ENCODE peak calls at places on chromosomes 3 and 15, in seven cellular contexts. One of them, this sample, is unnamed.

GRCh38 chr3:165195628-165196576 is at the start of gene SLITRK3:
- DNase-seq in right cardiac atrium: no peak
- DNase-seq in IMR-90: no peak
- DNase-seq in tibial artery: peak; percentile 37
- DNase-seq in heart left ventricle: no peak
- DNase-seq in naive thymus-derived CD4-positive, alpha-beta T cell: no peak
- DNase-seq in PC-3: no peak
- DNase-seq in this sample: no peak

GRCh38 chr3:25086721-25087120 is 341.3 kb upstream of the RARB start:
- DNase-seq in tibial artery: no peak
- DNase-seq in heart left ventricle: no peak
- DNase-seq in right cardiac atrium: no peak
- DNase-seq in IMR-90: no peak
- DNase-seq in PC-3: no peak
- DNase-seq in naive thymus-derived CD4-positive, alpha-beta T cell: no peak
- DNase-seq in this sample: no peak

GRCh38 chr3:62982795-62983455 is 107.7 kb upstream of the CADPS start:
- DNase-seq in heart left ventricle: no peak
- DNase-seq in IMR-90: no peak
- DNase-seq in naive thymus-derived CD4-positive, alpha-beta T cell: no peak
- DNase-seq in tibial artery: no peak
- DNase-seq in PC-3: no peak
- DNase-seq in right cardiac atrium: no peak
- DNase-seq in this sample: no peak

GRCh38 chr15:51104512-51104911 is 9.8 kb upstream of the TNFAIP8L3 start:
- DNase-seq in right cardiac atrium: peak; percentile 70
- DNase-seq in IMR-90: peak; percentile 35
- DNase-seq in heart left ventricle: peak; percentile 67
- DNase-seq in naive thymus-derived CD4-positive, alpha-beta T cell: no peak
- DNase-seq in tibial artery: peak; percentile 92
- DNase-seq in PC-3: no peak
- DNase-seq in this sample: peak; percentile 64

GRCh38 chr3:186099178-186099577 is 9.7 kb downstream of the ETV5 start:
- DNase-seq in IMR-90: peak; percentile 82
- DNase-seq in PC-3: peak; percentile 26
- DNase-seq in naive thymus-derived CD4-positive, alpha-beta T cell: no peak
- DNase-seq in tibial artery: no peak
- DNase-seq in heart left ventricle: peak; percentile 43
- DNase-seq in right cardiac atrium: peak; percentile 72
- DNase-seq in this sample: peak; percentile 63

GRCh38 chr15:81002254-81003022 is 1.7 kb downstream of the TLNRD1 start:
- DNase-seq in PC-3: no peak
- DNase-seq in heart left ventricle: peak; percentile 45
- DNase-seq in IMR-90: no peak
- DNase-seq in naive thymus-derived CD4-positive, alpha-beta T cell: no peak
- DNase-seq in tibial artery: no peak
- DNase-seq in right cardiac atrium: peak; percentile 38
- DNase-seq in this sample: peak; percentile 59

GRCh38 chr15:36497903-36498302 is 81.5 kb upstream of the CDIN1 start:
- DNase-seq in right cardiac atrium: no peak
- DNase-seq in naive thymus-derived CD4-positive, alpha-beta T cell: no peak
- DNase-seq in PC-3: no peak
- DNase-seq in tibial artery: no peak
- DNase-seq in heart left ventricle: no peak
- DNase-seq in IMR-90: no peak
- DNase-seq in this sample: no peak

GRCh38 chr15:74787251-74788041 is 5.6 kb downstream of the CSK start:
- DNase-seq in tibial artery: peak; percentile 83
- DNase-seq in IMR-90: peak; percentile 71
- DNase-seq in PC-3: no peak
- DNase-seq in right cardiac atrium: peak; percentile 62
- DNase-seq in heart left ventricle: peak; percentile 74
- DNase-seq in naive thymus-derived CD4-positive, alpha-beta T cell: peak; percentile 88
- DNase-seq in this sample: peak; percentile 57

GRCh38 chr3:53890726-53891499 is 746 bp downstream of the SELENOK start:
- DNase-seq in naive thymus-derived CD4-positive, alpha-beta T cell: no peak
- DNase-seq in heart left ventricle: peak; percentile 50
- DNase-seq in IMR-90: peak; percentile 42
- DNase-seq in tibial artery: no peak
- DNase-seq in right cardiac atrium: no peak
- DNase-seq in PC-3: peak; percentile 30
- DNase-seq in this sample: no peak

GRCh38 chr3:49723301-49723630 is 485 bp downstream of the GMPPB start:
- DNase-seq in PC-3: peak; percentile 53
- DNase-seq in right cardiac atrium: peak; percentile 68
- DNase-seq in naive thymus-derived CD4-positive, alpha-beta T cell: peak; percentile 61
- DNase-seq in heart left ventricle: peak; percentile 72
- DNase-seq in IMR-90: peak; percentile 37
- DNase-seq in tibial artery: peak; percentile 78
- DNase-seq in this sample: peak; percentile 68

GRCh38 chr3:138362536-138362935 is 14.2 kb downstream of the MRAS start:
- DNase-seq in naive thymus-derived CD4-positive, alpha-beta T cell: no peak
- DNase-seq in IMR-90: no peak
- DNase-seq in PC-3: no peak
- DNase-seq in tibial artery: peak; percentile 33
- DNase-seq in right cardiac atrium: no peak
- DNase-seq in heart left ventricle: no peak
- DNase-seq in this sample: no peak

GRCh38 chr15:64690578-64691296 is 84.7 kb downstream of the RBPMS2 start:
- DNase-seq in IMR-90: no peak
- DNase-seq in PC-3: no peak
- DNase-seq in naive thymus-derived CD4-positive, alpha-beta T cell: no peak
- DNase-seq in tibial artery: no peak
- DNase-seq in heart left ventricle: no peak
- DNase-seq in right cardiac atrium: no peak
- DNase-seq in this sample: no peak

GRCh38 chr3:72039677-72040076 is 254.7 kb upstream of the PROK2 start:
- DNase-seq in IMR-90: no peak
- DNase-seq in heart left ventricle: no peak
- DNase-seq in tibial artery: no peak
- DNase-seq in PC-3: no peak
- DNase-seq in naive thymus-derived CD4-positive, alpha-beta T cell: no peak
- DNase-seq in right cardiac atrium: no peak
- DNase-seq in this sample: no peak

GRCh38 chr3:38136272-38136806 is 588 bp downstream of the ACAA1 start:
- DNase-seq in heart left ventricle: peak; percentile 59
- DNase-seq in IMR-90: peak; percentile 54
- DNase-seq in naive thymus-derived CD4-positive, alpha-beta T cell: peak; percentile 34
- DNase-seq in PC-3: no peak
- DNase-seq in right cardiac atrium: no peak
- DNase-seq in tibial artery: no peak
- DNase-seq in this sample: no peak

GRCh38 chr3:181313379-181313778 is 323.8 kb upstream of the DNAJC19 start:
- DNase-seq in IMR-90: no peak
- DNase-seq in naive thymus-derived CD4-positive, alpha-beta T cell: no peak
- DNase-seq in heart left ventricle: no peak
- DNase-seq in right cardiac atrium: no peak
- DNase-seq in tibial artery: no peak
- DNase-seq in PC-3: no peak
- DNase-seq in this sample: no peak

GRCh38 chr3:141646760-141647561 is 91.1 kb upstream of the RNF7 start:
- DNase-seq in right cardiac atrium: peak; percentile 32
- DNase-seq in heart left ventricle: peak; percentile 48
- DNase-seq in PC-3: peak; percentile 39
- DNase-seq in IMR-90: peak; percentile 62
- DNase-seq in tibial artery: no peak
- DNase-seq in naive thymus-derived CD4-positive, alpha-beta T cell: no peak
- DNase-seq in this sample: no peak

GRCh38 chr3:53411371-53411770 is 64.0 kb upstream of the DCP1A start:
- DNase-seq in tibial artery: no peak
- DNase-seq in right cardiac atrium: no peak
- DNase-seq in IMR-90: no peak
- DNase-seq in naive thymus-derived CD4-positive, alpha-beta T cell: no peak
- DNase-seq in heart left ventricle: no peak
- DNase-seq in PC-3: no peak
- DNase-seq in this sample: no peak

GRCh38 chr15:26838742-26839460 is 28.0 kb upstream of the GABRA5 start:
- DNase-seq in naive thymus-derived CD4-positive, alpha-beta T cell: no peak
- DNase-seq in heart left ventricle: no peak
- DNase-seq in tibial artery: no peak
- DNase-seq in IMR-90: no peak
- DNase-seq in right cardiac atrium: no peak
- DNase-seq in PC-3: peak; percentile 25
- DNase-seq in this sample: no peak

GRCh38 chr15:26841514-26841913 is 25.3 kb upstream of the GABRA5 start:
- DNase-seq in right cardiac atrium: no peak
- DNase-seq in tibial artery: no peak
- DNase-seq in heart left ventricle: no peak
- DNase-seq in IMR-90: no peak
- DNase-seq in naive thymus-derived CD4-positive, alpha-beta T cell: no peak
- DNase-seq in PC-3: no peak
- DNase-seq in this sample: no peak

GRCh38 chr15:26842391-26842790 is 24.5 kb upstream of the GABRA5 start:
- DNase-seq in PC-3: no peak
- DNase-seq in IMR-90: no peak
- DNase-seq in right cardiac atrium: no peak
- DNase-seq in naive thymus-derived CD4-positive, alpha-beta T cell: no peak
- DNase-seq in tibial artery: no peak
- DNase-seq in heart left ventricle: no peak
- DNase-seq in this sample: no peak

GRCh38 chr15:26844901-26845300 is 22.0 kb upstream of the GABRA5 start:
- DNase-seq in right cardiac atrium: no peak
- DNase-seq in PC-3: no peak
- DNase-seq in naive thymus-derived CD4-positive, alpha-beta T cell: no peak
- DNase-seq in IMR-90: no peak
- DNase-seq in heart left ventricle: no peak
- DNase-seq in tibial artery: no peak
- DNase-seq in this sample: no peak

GRCh38 chr15:26841941-26842340 is 24.9 kb upstream of the GABRA5 start:
- DNase-seq in heart left ventricle: no peak
- DNase-seq in right cardiac atrium: no peak
- DNase-seq in naive thymus-derived CD4-positive, alpha-beta T cell: no peak
- DNase-seq in IMR-90: no peak
- DNase-seq in PC-3: no peak
- DNase-seq in tibial artery: no peak
- DNase-seq in this sample: no peak
- H3K4me1 ChIP-seq in heart left ventricle: no peaks in the 10 kb centered on the region
- H3K4me1 ChIP-seq in right cardiac atrium: no peaks in the 10 kb centered on the region
- H3K4me1 ChIP-seq in naive thymus-derived CD4-positive, alpha-beta T cell: no peaks in the 10 kb centered on the region
- H3K4me1 ChIP-seq in IMR-90: no peaks in the 10 kb centered on the region
- H3K4me1 ChIP-seq in PC-3: no peaks in the 10 kb centered on the region
- H3K4me1 ChIP-seq in tibial artery: no peaks in the 10 kb centered on the region
- H3K4me1 ChIP-seq in this sample: no peaks in the 10 kb centered on the region

DNA sequence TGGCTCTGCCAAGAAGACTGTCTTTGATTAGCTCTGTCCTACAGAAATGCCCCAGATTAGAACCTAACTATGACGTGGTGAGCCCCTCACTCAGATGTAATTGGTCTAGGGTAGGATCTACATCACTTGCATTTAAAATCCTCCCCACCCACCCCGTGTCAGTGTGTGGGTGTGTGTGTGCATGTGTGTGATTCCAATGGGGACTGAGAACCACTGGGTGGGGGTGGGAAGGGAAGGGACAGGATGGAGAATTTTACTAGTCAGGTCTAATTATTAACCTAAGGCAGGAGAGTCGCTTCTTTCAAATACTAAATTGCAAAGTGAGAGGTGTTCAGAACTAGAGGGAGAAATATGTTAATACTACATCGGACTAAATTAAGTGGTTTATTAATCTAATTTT is 91.7 kb downstream of the TBL1XR1 start:
- DNase-seq in heart left ventricle: no peak
- DNase-seq in PC-3: no peak
- DNase-seq in naive thymus-derived CD4-positive, alpha-beta T cell: no peak
- DNase-seq in right cardiac atrium: no peak
- DNase-seq in tibial artery: no peak
- DNase-seq in IMR-90: no peak
- DNase-seq in this sample: no peak
- H3K4me1 ChIP-seq in heart left ventricle: peaks cover 27% of the 10 kb centered on the region
- H3K4me1 ChIP-seq in PC-3: no peaks in the 10 kb centered on the region
- H3K4me1 ChIP-seq in naive thymus-derived CD4-positive, alpha-beta T cell: peaks cover 27% of the 10 kb centered on the region
- H3K4me1 ChIP-seq in right cardiac atrium: peaks cover 6% of the 10 kb centered on the region
- H3K4me1 ChIP-seq in tibial artery: peaks cover 26% of the 10 kb centered on the region
- H3K4me1 ChIP-seq in IMR-90: peaks cover 6% of the 10 kb centered on the region
- H3K4me1 ChIP-seq in this sample: peaks cover 78% of the 10 kb centered on the region

GRCh38 chr3:111978493-111978832 is 363 bp upstream of the ABHD10 start:
- DNase-seq in naive thymus-derived CD4-positive, alpha-beta T cell: no peak
- DNase-seq in tibial artery: no peak
- DNase-seq in right cardiac atrium: no peak
- DNase-seq in PC-3: no peak
- DNase-seq in heart left ventricle: no peak
- DNase-seq in IMR-90: no peak
- DNase-seq in this sample: no peak

GRCh38 chr3:111978833-111979688 is at the start of gene ABHD10:
- DNase-seq in naive thymus-derived CD4-positive, alpha-beta T cell: peak; percentile 91
- DNase-seq in heart left ventricle: peak; percentile 99
- DNase-seq in PC-3: peak; percentile 100
- DNase-seq in IMR-90: peak; percentile 98
- DNase-seq in right cardiac atrium: peak; percentile 99
- DNase-seq in tibial artery: peak; percentile 98
- DNase-seq in this sample: peak; percentile 99

GRCh38 chr3:111980716-111981456 is 2.1 kb downstream of the ABHD10 start:
- DNase-seq in naive thymus-derived CD4-positive, alpha-beta T cell: no peak
- DNase-seq in heart left ventricle: no peak
- DNase-seq in IMR-90: no peak
- DNase-seq in tibial artery: no peak
- DNase-seq in right cardiac atrium: no peak
- DNase-seq in PC-3: no peak
- DNase-seq in this sample: no peak

GRCh38 chr3:111981457-111981763 is 2.6 kb downstream of the ABHD10 start:
- DNase-seq in right cardiac atrium: no peak
- DNase-seq in IMR-90: no peak
- DNase-seq in tibial artery: no peak
- DNase-seq in heart left ventricle: no peak
- DNase-seq in PC-3: no peak
- DNase-seq in naive thymus-derived CD4-positive, alpha-beta T cell: no peak
- DNase-seq in this sample: no peak

DNA sequence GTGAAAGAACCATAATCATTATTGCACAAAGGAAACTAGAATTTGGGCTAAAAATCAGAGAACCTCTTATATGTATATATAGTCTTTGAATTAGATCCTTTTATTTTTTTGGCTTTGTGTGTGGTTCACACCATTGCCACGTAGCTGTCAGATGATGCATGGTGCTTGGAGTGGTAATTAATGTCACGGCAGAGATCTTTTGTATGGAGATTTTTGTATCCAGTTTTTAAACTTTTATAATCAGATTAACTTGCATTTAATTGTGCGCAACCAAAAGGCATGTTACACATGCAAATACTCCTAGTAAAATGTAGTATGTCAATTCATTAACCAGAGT is 831 bp downstream of the ABHD10 start:
- DNase-seq in tibial artery: no peak
- DNase-seq in PC-3: peak; percentile 26
- DNase-seq in naive thymus-derived CD4-positive, alpha-beta T cell: no peak
- DNase-seq in right cardiac atrium: no peak
- DNase-seq in IMR-90: no peak
- DNase-seq in heart left ventricle: no peak
- DNase-seq in this sample: no peak
- H3K4me1 ChIP-seq in tibial artery: peaks cover 6% of the 10 kb centered on the region
- H3K4me1 ChIP-seq in PC-3: peaks cover 28% of the 10 kb centered on the region
- H3K4me1 ChIP-seq in naive thymus-derived CD4-positive, alpha-beta T cell: peaks cover 16% of the 10 kb centered on the region
- H3K4me1 ChIP-seq in right cardiac atrium: peaks cover 5% of the 10 kb centered on the region
- H3K4me1 ChIP-seq in IMR-90: peaks cover 4% of the 10 kb centered on the region
- H3K4me1 ChIP-seq in heart left ventricle: peaks cover 9% of the 10 kb centered on the region
- H3K4me1 ChIP-seq in this sample: peaks cover 10% of the 10 kb centered on the region

DNA sequence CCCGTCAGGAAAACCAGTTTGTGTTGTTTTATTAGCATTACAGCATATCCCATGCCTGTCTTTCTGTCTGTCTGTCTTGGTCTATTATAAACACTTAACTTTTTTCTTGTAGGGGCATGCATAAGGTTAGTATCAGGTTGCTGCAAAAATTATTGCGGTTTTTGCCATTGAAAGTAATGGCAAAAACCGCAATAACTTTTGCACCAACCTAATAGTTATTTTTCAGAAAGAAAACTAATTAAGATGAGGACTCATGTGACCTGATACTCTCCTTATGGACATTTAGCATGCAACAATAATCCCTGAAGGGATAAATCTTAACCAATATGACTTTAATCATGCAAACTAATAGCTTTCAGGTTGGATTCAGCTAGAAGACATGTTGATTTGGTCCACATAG is 326.7 kb upstream of the SUCLG2 start:
- DNase-seq in naive thymus-derived CD4-positive, alpha-beta T cell: no peak
- DNase-seq in tibial artery: no peak
- DNase-seq in right cardiac atrium: no peak
- DNase-seq in heart left ventricle: no peak
- DNase-seq in PC-3: no peak
- DNase-seq in IMR-90: no peak
- DNase-seq in this sample: no peak
- H3K4me1 ChIP-seq in naive thymus-derived CD4-positive, alpha-beta T cell: no peaks in the 10 kb centered on the region
- H3K4me1 ChIP-seq in tibial artery: no peaks in the 10 kb centered on the region
- H3K4me1 ChIP-seq in right cardiac atrium: no peaks in the 10 kb centered on the region
- H3K4me1 ChIP-seq in heart left ventricle: no peaks in the 10 kb centered on the region
- H3K4me1 ChIP-seq in PC-3: no peaks in the 10 kb centered on the region
- H3K4me1 ChIP-seq in IMR-90: no peaks in the 10 kb centered on the region
- H3K4me1 ChIP-seq in this sample: no peaks in the 10 kb centered on the region

This sample was measured in psoas muscle.